ENCODE peak calls at places on chromosome 17, in nine cellular contexts. One of them, this sample, is unnamed.

GRCh38 chr17:49913226-49914095 is 55.5 kb upstream of the DLX4 start:
- DNase-seq in stimulated activated CD4-positive, alpha-beta T cell treated with anti-CD3 and anti-CD28 coated beads, Interleukin-4, amount 100 ng/mL, for 24 hours: no peak
- DNase-seq in HEK293T: no peak
- DNase-seq in stimulated activated naive B cell treated with anti-CD40 and anti-IgM and Interleukin-4, amounts not matched to agents 10 μg/mL and 1 μg/mL and 100 μg/mL, for 72 hours: no peak
- DNase-seq in ascending aorta: no peak
- DNase-seq in activated T-helper 1 cell treated with anti-CD3 and anti-CD28 coated beads, Interleukin-12 subunit alpha, Interleukin-12 subunit beta, Interleukin-2, Interleukin-4 antibody, amounts not matched to agents 30 ng/mL and 10 ng/mL and 1 ng/mL, durations not matched to agents 14 hours and 24 hours and 36 hours: no peak
- DNase-seq in cardiac fibroblast: peak
- DNase-seq in amniotic epithelial cell: peak
- DNase-seq in tibial artery: no peak
- DNase-seq in this sample: no peak

GRCh38 chr17:21247859-21248258 is 5.4 kb downstream of the NATD1 start:
- DNase-seq in stimulated activated CD4-positive, alpha-beta T cell treated with anti-CD3 and anti-CD28 coated beads, Interleukin-4, amount 100 ng/mL, for 24 hours: no peak
- DNase-seq in HEK293T: no peak
- DNase-seq in stimulated activated naive B cell treated with anti-CD40 and anti-IgM and Interleukin-4, amounts not matched to agents 10 μg/mL and 1 μg/mL and 100 μg/mL, for 72 hours: no peak
- DNase-seq in ascending aorta: no peak
- DNase-seq in activated T-helper 1 cell treated with anti-CD3 and anti-CD28 coated beads, Interleukin-12 subunit alpha, Interleukin-12 subunit beta, Interleukin-2, Interleukin-4 antibody, amounts not matched to agents 30 ng/mL and 10 ng/mL and 1 ng/mL, durations not matched to agents 14 hours and 24 hours and 36 hours: no peak
- DNase-seq in cardiac fibroblast: no peak
- DNase-seq in amniotic epithelial cell: no peak
- DNase-seq in tibial artery: no peak
- DNase-seq in this sample: no peak

GRCh38 chr17:7043195-7043543 is 723 bp downstream of the SLC16A11 start:
- DNase-seq in stimulated activated CD4-positive, alpha-beta T cell treated with anti-CD3 and anti-CD28 coated beads, Interleukin-4, amount 100 ng/mL, for 24 hours: no peak
- DNase-seq in HEK293T: no peak
- DNase-seq in stimulated activated naive B cell treated with anti-CD40 and anti-IgM and Interleukin-4, amounts not matched to agents 10 μg/mL and 1 μg/mL and 100 μg/mL, for 72 hours: no peak
- DNase-seq in ascending aorta: no peak
- DNase-seq in activated T-helper 1 cell treated with anti-CD3 and anti-CD28 coated beads, Interleukin-12 subunit alpha, Interleukin-12 subunit beta, Interleukin-2, Interleukin-4 antibody, amounts not matched to agents 30 ng/mL and 10 ng/mL and 1 ng/mL, durations not matched to agents 14 hours and 24 hours and 36 hours: no peak
- DNase-seq in cardiac fibroblast: no peak
- DNase-seq in amniotic epithelial cell: no peak
- DNase-seq in tibial artery: no peak
- DNase-seq in this sample: no peak

GRCh38 chr17:40777971-40778370 is 4.4 kb downstream of the KRT27 start:
- DNase-seq in stimulated activated CD4-positive, alpha-beta T cell treated with anti-CD3 and anti-CD28 coated beads, Interleukin-4, amount 100 ng/mL, for 24 hours: no peak
- DNase-seq in HEK293T: no peak
- DNase-seq in stimulated activated naive B cell treated with anti-CD40 and anti-IgM and Interleukin-4, amounts not matched to agents 10 μg/mL and 1 μg/mL and 100 μg/mL, for 72 hours: no peak
- DNase-seq in ascending aorta: no peak
- DNase-seq in activated T-helper 1 cell treated with anti-CD3 and anti-CD28 coated beads, Interleukin-12 subunit alpha, Interleukin-12 subunit beta, Interleukin-2, Interleukin-4 antibody, amounts not matched to agents 30 ng/mL and 10 ng/mL and 1 ng/mL, durations not matched to agents 14 hours and 24 hours and 36 hours: no peak
- DNase-seq in cardiac fibroblast: no peak
- DNase-seq in amniotic epithelial cell: no peak
- DNase-seq in tibial artery: no peak
- DNase-seq in this sample: no peak

GRCh38 chr17:49213803-49214202 is 3.3 kb downstream of the ABI3 start:
- DNase-seq in stimulated activated CD4-positive, alpha-beta T cell treated with anti-CD3 and anti-CD28 coated beads, Interleukin-4, amount 100 ng/mL, for 24 hours: no peak
- DNase-seq in HEK293T: no peak
- DNase-seq in stimulated activated naive B cell treated with anti-CD40 and anti-IgM and Interleukin-4, amounts not matched to agents 10 μg/mL and 1 μg/mL and 100 μg/mL, for 72 hours: no peak
- DNase-seq in ascending aorta: no peak
- DNase-seq in activated T-helper 1 cell treated with anti-CD3 and anti-CD28 coated beads, Interleukin-12 subunit alpha, Interleukin-12 subunit beta, Interleukin-2, Interleukin-4 antibody, amounts not matched to agents 30 ng/mL and 10 ng/mL and 1 ng/mL, durations not matched to agents 14 hours and 24 hours and 36 hours: no peak
- DNase-seq in cardiac fibroblast: no peak
- DNase-seq in amniotic epithelial cell: no peak
- DNase-seq in tibial artery: no peak
- DNase-seq in this sample: no peak

GRCh38 chr17:27994586-27994985 is 47.9 kb upstream of the NLK start:
- DNase-seq in stimulated activated CD4-positive, alpha-beta T cell treated with anti-CD3 and anti-CD28 coated beads, Interleukin-4, amount 100 ng/mL, for 24 hours: no peak
- DNase-seq in HEK293T: no peak
- DNase-seq in stimulated activated naive B cell treated with anti-CD40 and anti-IgM and Interleukin-4, amounts not matched to agents 10 μg/mL and 1 μg/mL and 100 μg/mL, for 72 hours: no peak
- DNase-seq in ascending aorta: no peak
- DNase-seq in activated T-helper 1 cell treated with anti-CD3 and anti-CD28 coated beads, Interleukin-12 subunit alpha, Interleukin-12 subunit beta, Interleukin-2, Interleukin-4 antibody, amounts not matched to agents 30 ng/mL and 10 ng/mL and 1 ng/mL, durations not matched to agents 14 hours and 24 hours and 36 hours: no peak
- DNase-seq in cardiac fibroblast: no peak
- DNase-seq in amniotic epithelial cell: no peak
- DNase-seq in tibial artery: no peak
- DNase-seq in this sample: no peak

GRCh38 chr17:40333781-40334453 is 24.9 kb downstream of the RARA start:
- DNase-seq in stimulated activated CD4-positive, alpha-beta T cell treated with anti-CD3 and anti-CD28 coated beads, Interleukin-4, amount 100 ng/mL, for 24 hours: no peak
- DNase-seq in HEK293T: no peak
- DNase-seq in stimulated activated naive B cell treated with anti-CD40 and anti-IgM and Interleukin-4, amounts not matched to agents 10 μg/mL and 1 μg/mL and 100 μg/mL, for 72 hours: no peak
- DNase-seq in ascending aorta: no peak
- DNase-seq in activated T-helper 1 cell treated with anti-CD3 and anti-CD28 coated beads, Interleukin-12 subunit alpha, Interleukin-12 subunit beta, Interleukin-2, Interleukin-4 antibody, amounts not matched to agents 30 ng/mL and 10 ng/mL and 1 ng/mL, durations not matched to agents 14 hours and 24 hours and 36 hours: no peak
- DNase-seq in cardiac fibroblast: no peak
- DNase-seq in amniotic epithelial cell: no peak
- DNase-seq in tibial artery: no peak
- DNase-seq in this sample: no peak

GRCh38 chr17:75909812-75910274 is 5.2 kb upstream of the MRPL38 start:
- DNase-seq in stimulated activated CD4-positive, alpha-beta T cell treated with anti-CD3 and anti-CD28 coated beads, Interleukin-4, amount 100 ng/mL, for 24 hours: no peak
- DNase-seq in HEK293T: no peak
- DNase-seq in stimulated activated naive B cell treated with anti-CD40 and anti-IgM and Interleukin-4, amounts not matched to agents 10 μg/mL and 1 μg/mL and 100 μg/mL, for 72 hours: no peak
- DNase-seq in ascending aorta: no peak
- DNase-seq in activated T-helper 1 cell treated with anti-CD3 and anti-CD28 coated beads, Interleukin-12 subunit alpha, Interleukin-12 subunit beta, Interleukin-2, Interleukin-4 antibody, amounts not matched to agents 30 ng/mL and 10 ng/mL and 1 ng/mL, durations not matched to agents 14 hours and 24 hours and 36 hours: no peak
- DNase-seq in cardiac fibroblast: no peak
- DNase-seq in amniotic epithelial cell: peak
- DNase-seq in tibial artery: no peak
- DNase-seq in this sample: no peak

GRCh38 chr17:81257533-81257932 is 18.4 kb downstream of the NDUFAF8 start:
- DNase-seq in stimulated activated CD4-positive, alpha-beta T cell treated with anti-CD3 and anti-CD28 coated beads, Interleukin-4, amount 100 ng/mL, for 24 hours: no peak
- DNase-seq in HEK293T: no peak
- DNase-seq in stimulated activated naive B cell treated with anti-CD40 and anti-IgM and Interleukin-4, amounts not matched to agents 10 μg/mL and 1 μg/mL and 100 μg/mL, for 72 hours: no peak
- DNase-seq in ascending aorta: no peak
- DNase-seq in activated T-helper 1 cell treated with anti-CD3 and anti-CD28 coated beads, Interleukin-12 subunit alpha, Interleukin-12 subunit beta, Interleukin-2, Interleukin-4 antibody, amounts not matched to agents 30 ng/mL and 10 ng/mL and 1 ng/mL, durations not matched to agents 14 hours and 24 hours and 36 hours: no peak
- DNase-seq in cardiac fibroblast: no peak
- DNase-seq in amniotic epithelial cell: no peak
- DNase-seq in tibial artery: no peak
- DNase-seq in this sample: no peak

GRCh38 chr17:14672830-14673229 is 371.9 kb downstream of the HS3ST3B1 start:
- DNase-seq in stimulated activated CD4-positive, alpha-beta T cell treated with anti-CD3 and anti-CD28 coated beads, Interleukin-4, amount 100 ng/mL, for 24 hours: no peak
- DNase-seq in HEK293T: no peak
- DNase-seq in stimulated activated naive B cell treated with anti-CD40 and anti-IgM and Interleukin-4, amounts not matched to agents 10 μg/mL and 1 μg/mL and 100 μg/mL, for 72 hours: no peak
- DNase-seq in ascending aorta: no peak
- DNase-seq in activated T-helper 1 cell treated with anti-CD3 and anti-CD28 coated beads, Interleukin-12 subunit alpha, Interleukin-12 subunit beta, Interleukin-2, Interleukin-4 antibody, amounts not matched to agents 30 ng/mL and 10 ng/mL and 1 ng/mL, durations not matched to agents 14 hours and 24 hours and 36 hours: no peak
- DNase-seq in cardiac fibroblast: peak
- DNase-seq in amniotic epithelial cell: peak
- DNase-seq in tibial artery: no peak
- DNase-seq in this sample: no peak

GRCh38 chr17:64357191-64357981 is 33.3 kb downstream of the PECAM1 start:
- DNase-seq in stimulated activated CD4-positive, alpha-beta T cell treated with anti-CD3 and anti-CD28 coated beads, Interleukin-4, amount 100 ng/mL, for 24 hours: no peak
- DNase-seq in HEK293T: no peak
- DNase-seq in stimulated activated naive B cell treated with anti-CD40 and anti-IgM and Interleukin-4, amounts not matched to agents 10 μg/mL and 1 μg/mL and 100 μg/mL, for 72 hours: no peak
- DNase-seq in ascending aorta: no peak
- DNase-seq in activated T-helper 1 cell treated with anti-CD3 and anti-CD28 coated beads, Interleukin-12 subunit alpha, Interleukin-12 subunit beta, Interleukin-2, Interleukin-4 antibody, amounts not matched to agents 30 ng/mL and 10 ng/mL and 1 ng/mL, durations not matched to agents 14 hours and 24 hours and 36 hours: no peak
- DNase-seq in cardiac fibroblast: peak
- DNase-seq in amniotic epithelial cell: peak
- DNase-seq in tibial artery: peak
- DNase-seq in this sample: no peak

GRCh38 chr17:694239-694638 is 20.4 kb downstream of the VPS53 start:
- DNase-seq in stimulated activated CD4-positive, alpha-beta T cell treated with anti-CD3 and anti-CD28 coated beads, Interleukin-4, amount 100 ng/mL, for 24 hours: no peak
- DNase-seq in HEK293T: no peak
- DNase-seq in stimulated activated naive B cell treated with anti-CD40 and anti-IgM and Interleukin-4, amounts not matched to agents 10 μg/mL and 1 μg/mL and 100 μg/mL, for 72 hours: no peak
- DNase-seq in ascending aorta: no peak
- DNase-seq in activated T-helper 1 cell treated with anti-CD3 and anti-CD28 coated beads, Interleukin-12 subunit alpha, Interleukin-12 subunit beta, Interleukin-2, Interleukin-4 antibody, amounts not matched to agents 30 ng/mL and 10 ng/mL and 1 ng/mL, durations not matched to agents 14 hours and 24 hours and 36 hours: no peak
- DNase-seq in cardiac fibroblast: peak
- DNase-seq in amniotic epithelial cell: peak
- DNase-seq in tibial artery: no peak
- DNase-seq in this sample: no peak

GRCh38 chr17:78383725-78384471 is 5.4 kb downstream of the PGS1 start:
- DNase-seq in stimulated activated CD4-positive, alpha-beta T cell treated with anti-CD3 and anti-CD28 coated beads, Interleukin-4, amount 100 ng/mL, for 24 hours: peak
- DNase-seq in HEK293T: no peak
- DNase-seq in stimulated activated naive B cell treated with anti-CD40 and anti-IgM and Interleukin-4, amounts not matched to agents 10 μg/mL and 1 μg/mL and 100 μg/mL, for 72 hours: peak
- DNase-seq in ascending aorta: peak
- DNase-seq in activated T-helper 1 cell treated with anti-CD3 and anti-CD28 coated beads, Interleukin-12 subunit alpha, Interleukin-12 subunit beta, Interleukin-2, Interleukin-4 antibody, amounts not matched to agents 30 ng/mL and 10 ng/mL and 1 ng/mL, durations not matched to agents 14 hours and 24 hours and 36 hours: peak
- DNase-seq in cardiac fibroblast: peak
- DNase-seq in amniotic epithelial cell: peak
- DNase-seq in tibial artery: peak
- DNase-seq in this sample: peak

GRCh38 chr17:7294614-7295153 is at the start of gene YBX2:
- DNase-seq in stimulated activated CD4-positive, alpha-beta T cell treated with anti-CD3 and anti-CD28 coated beads, Interleukin-4, amount 100 ng/mL, for 24 hours: peak
- DNase-seq in HEK293T: no peak
- DNase-seq in stimulated activated naive B cell treated with anti-CD40 and anti-IgM and Interleukin-4, amounts not matched to agents 10 μg/mL and 1 μg/mL and 100 μg/mL, for 72 hours: no peak
- DNase-seq in ascending aorta: no peak
- DNase-seq in activated T-helper 1 cell treated with anti-CD3 and anti-CD28 coated beads, Interleukin-12 subunit alpha, Interleukin-12 subunit beta, Interleukin-2, Interleukin-4 antibody, amounts not matched to agents 30 ng/mL and 10 ng/mL and 1 ng/mL, durations not matched to agents 14 hours and 24 hours and 36 hours: peak
- DNase-seq in cardiac fibroblast: no peak
- DNase-seq in amniotic epithelial cell: no peak
- DNase-seq in tibial artery: no peak
- DNase-seq in this sample: peak

GRCh38 chr17:33220031-33220430 is 73.1 kb downstream of the ASIC2 start:
- DNase-seq in stimulated activated CD4-positive, alpha-beta T cell treated with anti-CD3 and anti-CD28 coated beads, Interleukin-4, amount 100 ng/mL, for 24 hours: no peak
- DNase-seq in HEK293T: no peak
- DNase-seq in stimulated activated naive B cell treated with anti-CD40 and anti-IgM and Interleukin-4, amounts not matched to agents 10 μg/mL and 1 μg/mL and 100 μg/mL, for 72 hours: no peak
- DNase-seq in ascending aorta: no peak
- DNase-seq in activated T-helper 1 cell treated with anti-CD3 and anti-CD28 coated beads, Interleukin-12 subunit alpha, Interleukin-12 subunit beta, Interleukin-2, Interleukin-4 antibody, amounts not matched to agents 30 ng/mL and 10 ng/mL and 1 ng/mL, durations not matched to agents 14 hours and 24 hours and 36 hours: no peak
- DNase-seq in cardiac fibroblast: no peak
- DNase-seq in amniotic epithelial cell: no peak
- DNase-seq in tibial artery: no peak
- DNase-seq in this sample: no peak

GRCh38 chr17:38601539-38602351 is 4.0 kb downstream of the SRCIN1 start:
- DNase-seq in stimulated activated CD4-positive, alpha-beta T cell treated with anti-CD3 and anti-CD28 coated beads, Interleukin-4, amount 100 ng/mL, for 24 hours: no peak
- DNase-seq in HEK293T: no peak
- DNase-seq in stimulated activated naive B cell treated with anti-CD40 and anti-IgM and Interleukin-4, amounts not matched to agents 10 μg/mL and 1 μg/mL and 100 μg/mL, for 72 hours: no peak
- DNase-seq in ascending aorta: no peak
- DNase-seq in activated T-helper 1 cell treated with anti-CD3 and anti-CD28 coated beads, Interleukin-12 subunit alpha, Interleukin-12 subunit beta, Interleukin-2, Interleukin-4 antibody, amounts not matched to agents 30 ng/mL and 10 ng/mL and 1 ng/mL, durations not matched to agents 14 hours and 24 hours and 36 hours: no peak
- DNase-seq in cardiac fibroblast: no peak
- DNase-seq in amniotic epithelial cell: no peak
- DNase-seq in tibial artery: no peak
- DNase-seq in this sample: no peak

GRCh38 chr17:76384987-76385891 is 830 bp downstream of the SPHK1 start:
- DNase-seq in stimulated activated CD4-positive, alpha-beta T cell treated with anti-CD3 and anti-CD28 coated beads, Interleukin-4, amount 100 ng/mL, for 24 hours: peak
- DNase-seq in HEK293T: no peak
- DNase-seq in stimulated activated naive B cell treated with anti-CD40 and anti-IgM and Interleukin-4, amounts not matched to agents 10 μg/mL and 1 μg/mL and 100 μg/mL, for 72 hours: peak
- DNase-seq in ascending aorta: peak
- DNase-seq in activated T-helper 1 cell treated with anti-CD3 and anti-CD28 coated beads, Interleukin-12 subunit alpha, Interleukin-12 subunit beta, Interleukin-2, Interleukin-4 antibody, amounts not matched to agents 30 ng/mL and 10 ng/mL and 1 ng/mL, durations not matched to agents 14 hours and 24 hours and 36 hours: no peak
- DNase-seq in cardiac fibroblast: peak
- DNase-seq in amniotic epithelial cell: peak
- DNase-seq in tibial artery: peak
- DNase-seq in this sample: peak

GRCh38 chr17:3030096-3030495 is 33.3 kb downstream of the OR1D5 start:
- DNase-seq in stimulated activated CD4-positive, alpha-beta T cell treated with anti-CD3 and anti-CD28 coated beads, Interleukin-4, amount 100 ng/mL, for 24 hours: no peak
- DNase-seq in HEK293T: no peak
- DNase-seq in stimulated activated naive B cell treated with anti-CD40 and anti-IgM and Interleukin-4, amounts not matched to agents 10 μg/mL and 1 μg/mL and 100 μg/mL, for 72 hours: no peak
- DNase-seq in ascending aorta: no peak
- DNase-seq in activated T-helper 1 cell treated with anti-CD3 and anti-CD28 coated beads, Interleukin-12 subunit alpha, Interleukin-12 subunit beta, Interleukin-2, Interleukin-4 antibody, amounts not matched to agents 30 ng/mL and 10 ng/mL and 1 ng/mL, durations not matched to agents 14 hours and 24 hours and 36 hours: no peak
- DNase-seq in cardiac fibroblast: peak
- DNase-seq in amniotic epithelial cell: peak
- DNase-seq in tibial artery: peak
- DNase-seq in this sample: no peak

GRCh38 chr17:44503080-44503842 is at the start of gene GPATCH8:
- DNase-seq in stimulated activated CD4-positive, alpha-beta T cell treated with anti-CD3 and anti-CD28 coated beads, Interleukin-4, amount 100 ng/mL, for 24 hours: peak
- DNase-seq in HEK293T: peak
- DNase-seq in stimulated activated naive B cell treated with anti-CD40 and anti-IgM and Interleukin-4, amounts not matched to agents 10 μg/mL and 1 μg/mL and 100 μg/mL, for 72 hours: peak
- DNase-seq in ascending aorta: peak
- DNase-seq in activated T-helper 1 cell treated with anti-CD3 and anti-CD28 coated beads, Interleukin-12 subunit alpha, Interleukin-12 subunit beta, Interleukin-2, Interleukin-4 antibody, amounts not matched to agents 30 ng/mL and 10 ng/mL and 1 ng/mL, durations not matched to agents 14 hours and 24 hours and 36 hours: peak
- DNase-seq in cardiac fibroblast: peak
- DNase-seq in amniotic epithelial cell: peak
- DNase-seq in tibial artery: peak
- DNase-seq in this sample: peak

GRCh38 chr17:80970044-80970761 is 21.4 kb upstream of the CHMP6 start:
- DNase-seq in stimulated activated CD4-positive, alpha-beta T cell treated with anti-CD3 and anti-CD28 coated beads, Interleukin-4, amount 100 ng/mL, for 24 hours: peak
- DNase-seq in HEK293T: peak
- DNase-seq in stimulated activated naive B cell treated with anti-CD40 and anti-IgM and Interleukin-4, amounts not matched to agents 10 μg/mL and 1 μg/mL and 100 μg/mL, for 72 hours: no peak
- DNase-seq in ascending aorta: no peak
- DNase-seq in activated T-helper 1 cell treated with anti-CD3 and anti-CD28 coated beads, Interleukin-12 subunit alpha, Interleukin-12 subunit beta, Interleukin-2, Interleukin-4 antibody, amounts not matched to agents 30 ng/mL and 10 ng/mL and 1 ng/mL, durations not matched to agents 14 hours and 24 hours and 36 hours: no peak
- DNase-seq in cardiac fibroblast: no peak
- DNase-seq in amniotic epithelial cell: no peak
- DNase-seq in tibial artery: no peak
- DNase-seq in this sample: peak

GRCh38 chr17:75033346-75034235 is 13.2 kb downstream of the ATP5PD start:
- DNase-seq in stimulated activated CD4-positive, alpha-beta T cell treated with anti-CD3 and anti-CD28 coated beads, Interleukin-4, amount 100 ng/mL, for 24 hours: peak
- DNase-seq in HEK293T: peak
- DNase-seq in stimulated activated naive B cell treated with anti-CD40 and anti-IgM and Interleukin-4, amounts not matched to agents 10 μg/mL and 1 μg/mL and 100 μg/mL, for 72 hours: peak
- DNase-seq in ascending aorta: peak
- DNase-seq in activated T-helper 1 cell treated with anti-CD3 and anti-CD28 coated beads, Interleukin-12 subunit alpha, Interleukin-12 subunit beta, Interleukin-2, Interleukin-4 antibody, amounts not matched to agents 30 ng/mL and 10 ng/mL and 1 ng/mL, durations not matched to agents 14 hours and 24 hours and 36 hours: peak
- DNase-seq in cardiac fibroblast: peak
- DNase-seq in amniotic epithelial cell: peak
- DNase-seq in tibial artery: peak
- DNase-seq in this sample: peak

GRCh38 chr17:42403150-42403549 is 14.9 kb upstream of the STAT3 start:
- DNase-seq in stimulated activated CD4-positive, alpha-beta T cell treated with anti-CD3 and anti-CD28 coated beads, Interleukin-4, amount 100 ng/mL, for 24 hours: peak
- DNase-seq in HEK293T: no peak
- DNase-seq in stimulated activated naive B cell treated with anti-CD40 and anti-IgM and Interleukin-4, amounts not matched to agents 10 μg/mL and 1 μg/mL and 100 μg/mL, for 72 hours: no peak
- DNase-seq in ascending aorta: no peak
- DNase-seq in activated T-helper 1 cell treated with anti-CD3 and anti-CD28 coated beads, Interleukin-12 subunit alpha, Interleukin-12 subunit beta, Interleukin-2, Interleukin-4 antibody, amounts not matched to agents 30 ng/mL and 10 ng/mL and 1 ng/mL, durations not matched to agents 14 hours and 24 hours and 36 hours: peak
- DNase-seq in cardiac fibroblast: no peak
- DNase-seq in amniotic epithelial cell: no peak
- DNase-seq in tibial artery: no peak
- DNase-seq in this sample: peak

GRCh38 chr17:54967621-54968258 is 714 bp downstream of the COX11 start:
- DNase-seq in stimulated activated CD4-positive, alpha-beta T cell treated with anti-CD3 and anti-CD28 coated beads, Interleukin-4, amount 100 ng/mL, for 24 hours: peak
- DNase-seq in HEK293T: peak
- DNase-seq in stimulated activated naive B cell treated with anti-CD40 and anti-IgM and Interleukin-4, amounts not matched to agents 10 μg/mL and 1 μg/mL and 100 μg/mL, for 72 hours: no peak
- DNase-seq in ascending aorta: no peak
- DNase-seq in activated T-helper 1 cell treated with anti-CD3 and anti-CD28 coated beads, Interleukin-12 subunit alpha, Interleukin-12 subunit beta, Interleukin-2, Interleukin-4 antibody, amounts not matched to agents 30 ng/mL and 10 ng/mL and 1 ng/mL, durations not matched to agents 14 hours and 24 hours and 36 hours: no peak
- DNase-seq in cardiac fibroblast: peak
- DNase-seq in amniotic epithelial cell: peak
- DNase-seq in tibial artery: no peak
- DNase-seq in this sample: peak

GRCh38 chr17:61399131-61400057 is at the start of gene TBX2:
- DNase-seq in stimulated activated CD4-positive, alpha-beta T cell treated with anti-CD3 and anti-CD28 coated beads, Interleukin-4, amount 100 ng/mL, for 24 hours: no peak
- DNase-seq in HEK293T: peak
- DNase-seq in stimulated activated naive B cell treated with anti-CD40 and anti-IgM and Interleukin-4, amounts not matched to agents 10 μg/mL and 1 μg/mL and 100 μg/mL, for 72 hours: no peak
- DNase-seq in ascending aorta: peak
- DNase-seq in activated T-helper 1 cell treated with anti-CD3 and anti-CD28 coated beads, Interleukin-12 subunit alpha, Interleukin-12 subunit beta, Interleukin-2, Interleukin-4 antibody, amounts not matched to agents 30 ng/mL and 10 ng/mL and 1 ng/mL, durations not matched to agents 14 hours and 24 hours and 36 hours: no peak
- DNase-seq in cardiac fibroblast: peak
- DNase-seq in amniotic epithelial cell: peak
- DNase-seq in tibial artery: peak
- DNase-seq in this sample: no peak

GRCh38 chr17:3963214-3964201 is 729 bp downstream of the ATP2A3 start:
- DNase-seq in stimulated activated CD4-positive, alpha-beta T cell treated with anti-CD3 and anti-CD28 coated beads, Interleukin-4, amount 100 ng/mL, for 24 hours: peak
- DNase-seq in HEK293T: no peak
- DNase-seq in stimulated activated naive B cell treated with anti-CD40 and anti-IgM and Interleukin-4, amounts not matched to agents 10 μg/mL and 1 μg/mL and 100 μg/mL, for 72 hours: peak
- DNase-seq in ascending aorta: no peak
- DNase-seq in activated T-helper 1 cell treated with anti-CD3 and anti-CD28 coated beads, Interleukin-12 subunit alpha, Interleukin-12 subunit beta, Interleukin-2, Interleukin-4 antibody, amounts not matched to agents 30 ng/mL and 10 ng/mL and 1 ng/mL, durations not matched to agents 14 hours and 24 hours and 36 hours: peak
- DNase-seq in cardiac fibroblast: no peak
- DNase-seq in amniotic epithelial cell: no peak
- DNase-seq in tibial artery: no peak
- DNase-seq in this sample: peak

GRCh38 chr17:40516581-40517285 is 15.3 kb upstream of the TNS4 start:
- DNase-seq in stimulated activated CD4-positive, alpha-beta T cell treated with anti-CD3 and anti-CD28 coated beads, Interleukin-4, amount 100 ng/mL, for 24 hours: peak
- DNase-seq in HEK293T: no peak
- DNase-seq in stimulated activated naive B cell treated with anti-CD40 and anti-IgM and Interleukin-4, amounts not matched to agents 10 μg/mL and 1 μg/mL and 100 μg/mL, for 72 hours: no peak
- DNase-seq in ascending aorta: no peak
- DNase-seq in activated T-helper 1 cell treated with anti-CD3 and anti-CD28 coated beads, Interleukin-12 subunit alpha, Interleukin-12 subunit beta, Interleukin-2, Interleukin-4 antibody, amounts not matched to agents 30 ng/mL and 10 ng/mL and 1 ng/mL, durations not matched to agents 14 hours and 24 hours and 36 hours: peak
- DNase-seq in cardiac fibroblast: peak
- DNase-seq in amniotic epithelial cell: peak
- DNase-seq in tibial artery: peak
- DNase-seq in this sample: peak

GRCh38 chr17:80032614-80033171 is 3.0 kb downstream of the TBC1D16 start:
- DNase-seq in stimulated activated CD4-positive, alpha-beta T cell treated with anti-CD3 and anti-CD28 coated beads, Interleukin-4, amount 100 ng/mL, for 24 hours: no peak
- DNase-seq in HEK293T: no peak
- DNase-seq in stimulated activated naive B cell treated with anti-CD40 and anti-IgM and Interleukin-4, amounts not matched to agents 10 μg/mL and 1 μg/mL and 100 μg/mL, for 72 hours: no peak
- DNase-seq in ascending aorta: no peak
- DNase-seq in activated T-helper 1 cell treated with anti-CD3 and anti-CD28 coated beads, Interleukin-12 subunit alpha, Interleukin-12 subunit beta, Interleukin-2, Interleukin-4 antibody, amounts not matched to agents 30 ng/mL and 10 ng/mL and 1 ng/mL, durations not matched to agents 14 hours and 24 hours and 36 hours: no peak
- DNase-seq in cardiac fibroblast: no peak
- DNase-seq in amniotic epithelial cell: no peak
- DNase-seq in tibial artery: no peak
- DNase-seq in this sample: no peak

GRCh38 chr17:34798581-34798980 is 162.7 kb downstream of the CCT6B start:
- DNase-seq in stimulated activated CD4-positive, alpha-beta T cell treated with anti-CD3 and anti-CD28 coated beads, Interleukin-4, amount 100 ng/mL, for 24 hours: no peak
- DNase-seq in HEK293T: no peak
- DNase-seq in stimulated activated naive B cell treated with anti-CD40 and anti-IgM and Interleukin-4, amounts not matched to agents 10 μg/mL and 1 μg/mL and 100 μg/mL, for 72 hours: no peak
- DNase-seq in ascending aorta: no peak
- DNase-seq in activated T-helper 1 cell treated with anti-CD3 and anti-CD28 coated beads, Interleukin-12 subunit alpha, Interleukin-12 subunit beta, Interleukin-2, Interleukin-4 antibody, amounts not matched to agents 30 ng/mL and 10 ng/mL and 1 ng/mL, durations not matched to agents 14 hours and 24 hours and 36 hours: no peak
- DNase-seq in cardiac fibroblast: no peak
- DNase-seq in amniotic epithelial cell: no peak
- DNase-seq in tibial artery: no peak
- DNase-seq in this sample: no peak

GRCh38 chr17:78829477-78829876 is 11.1 kb downstream of the USP36 start:
- DNase-seq in stimulated activated CD4-positive, alpha-beta T cell treated with anti-CD3 and anti-CD28 coated beads, Interleukin-4, amount 100 ng/mL, for 24 hours: no peak
- DNase-seq in HEK293T: no peak
- DNase-seq in stimulated activated naive B cell treated with anti-CD40 and anti-IgM and Interleukin-4, amounts not matched to agents 10 μg/mL and 1 μg/mL and 100 μg/mL, for 72 hours: no peak
- DNase-seq in ascending aorta: no peak
- DNase-seq in activated T-helper 1 cell treated with anti-CD3 and anti-CD28 coated beads, Interleukin-12 subunit alpha, Interleukin-12 subunit beta, Interleukin-2, Interleukin-4 antibody, amounts not matched to agents 30 ng/mL and 10 ng/mL and 1 ng/mL, durations not matched to agents 14 hours and 24 hours and 36 hours: no peak
- DNase-seq in cardiac fibroblast: no peak
- DNase-seq in amniotic epithelial cell: no peak
- DNase-seq in tibial artery: no peak
- DNase-seq in this sample: no peak

GRCh38 chr17:47720754-47721533 is 12.1 kb upstream of the TBX21 start:
- DNase-seq in stimulated activated CD4-positive, alpha-beta T cell treated with anti-CD3 and anti-CD28 coated beads, Interleukin-4, amount 100 ng/mL, for 24 hours: peak
- DNase-seq in HEK293T: peak
- DNase-seq in stimulated activated naive B cell treated with anti-CD40 and anti-IgM and Interleukin-4, amounts not matched to agents 10 μg/mL and 1 μg/mL and 100 μg/mL, for 72 hours: peak
- DNase-seq in ascending aorta: no peak
- DNase-seq in activated T-helper 1 cell treated with anti-CD3 and anti-CD28 coated beads, Interleukin-12 subunit alpha, Interleukin-12 subunit beta, Interleukin-2, Interleukin-4 antibody, amounts not matched to agents 30 ng/mL and 10 ng/mL and 1 ng/mL, durations not matched to agents 14 hours and 24 hours and 36 hours: peak
- DNase-seq in cardiac fibroblast: peak
- DNase-seq in amniotic epithelial cell: no peak
- DNase-seq in tibial artery: no peak
- DNase-seq in this sample: peak